ENCODE peak calls at places on chromosomes 11 and 22, in five cellular contexts. One of them, this sample, is unnamed.

GRCh38 chr22:31944700-31945477 is 554 bp downstream of the YWHAH start:
- DNase-seq in IMR-90: no peak
- DNase-seq in psoas muscle: peak; percentile 66
- DNase-seq in transverse colon: peak; percentile 60
- DNase-seq in tibial artery: peak; percentile 31
- DNase-seq in this sample: peak; percentile 79

GRCh38 chr11:126992065-126992803 is 8.3 kb downstream of the KIRREL3 start:
- DNase-seq in IMR-90: peak; percentile 98
- DNase-seq in psoas muscle: no peak
- DNase-seq in transverse colon: no peak
- DNase-seq in tibial artery: no peak
- DNase-seq in this sample: no peak

GRCh38 chr11:115184901-115185300 is 319.3 kb downstream of the CADM1 start:
- DNase-seq in IMR-90: no peak
- DNase-seq in psoas muscle: no peak
- DNase-seq in transverse colon: no peak
- DNase-seq in tibial artery: no peak
- DNase-seq in this sample: no peak

GRCh38 chr22:45893516-45893915 is 83.4 kb downstream of the WNT7B start:
- DNase-seq in IMR-90: peak; percentile 72
- DNase-seq in psoas muscle: no peak
- DNase-seq in transverse colon: no peak
- DNase-seq in tibial artery: no peak
- DNase-seq in this sample: no peak

GRCh38 chr11:14687456-14687855 is 43.9 kb downstream of the PDE3B start:
- DNase-seq in IMR-90: no peak
- DNase-seq in psoas muscle: no peak
- DNase-seq in transverse colon: no peak
- DNase-seq in tibial artery: no peak
- DNase-seq in this sample: no peak

GRCh38 chr22:31790240-31790639 is 36.4 kb downstream of the DEPDC5 start:
- DNase-seq in IMR-90: no peak
- DNase-seq in psoas muscle: no peak
- DNase-seq in transverse colon: no peak
- DNase-seq in tibial artery: no peak
- DNase-seq in this sample: no peak

GRCh38 chr11:101686514-101686913 is 102.7 kb upstream of the TRPC6 start:
- DNase-seq in IMR-90: peak; percentile 80
- DNase-seq in psoas muscle: no peak
- DNase-seq in transverse colon: no peak
- DNase-seq in tibial artery: no peak
- DNase-seq in this sample: no peak

GRCh38 chr11:125123947-125124633 is 12.7 kb upstream of the TMEM218 start:
- DNase-seq in IMR-90: peak; percentile 32
- DNase-seq in psoas muscle: peak; percentile 52
- DNase-seq in transverse colon: peak; percentile 50
- DNase-seq in tibial artery: peak; percentile 47
- DNase-seq in this sample: no peak

GRCh38 chr22:41429232-41429945 is 17.2 kb downstream of the TOB2 start:
- DNase-seq in IMR-90: no peak
- DNase-seq in psoas muscle: peak; percentile 45
- DNase-seq in transverse colon: no peak
- DNase-seq in tibial artery: no peak
- DNase-seq in this sample: no peak

GRCh38 chr11:104541706-104542105 is 356.6 kb downstream of the CASP12 start:
- DNase-seq in IMR-90: no peak
- DNase-seq in psoas muscle: no peak
- DNase-seq in transverse colon: no peak
- DNase-seq in tibial artery: no peak
- DNase-seq in this sample: no peak

GRCh38 chr11:36073411-36074203 is 129.7 kb downstream of the LDLRAD3 start:
- DNase-seq in IMR-90: peak; percentile 92
- DNase-seq in psoas muscle: peak; percentile 74
- DNase-seq in transverse colon: no peak
- DNase-seq in tibial artery: no peak
- DNase-seq in this sample: no peak

GRCh38 chr22:44287121-44287693 is 25.5 kb downstream of the SHISAL1 start:
- DNase-seq in IMR-90: no peak
- DNase-seq in psoas muscle: no peak
- DNase-seq in transverse colon: no peak
- DNase-seq in tibial artery: no peak
- DNase-seq in this sample: no peak

GRCh38 chr11:117815262-117815803 is 9.2 kb downstream of the FXYD2 start:
- DNase-seq in IMR-90: no peak
- DNase-seq in psoas muscle: no peak
- DNase-seq in transverse colon: peak; percentile 55
- DNase-seq in tibial artery: peak; percentile 37
- DNase-seq in this sample: no peak

GRCh38 chr11:75352417-75353206 is 1.2 kb upstream of the ARRB1 start:
- DNase-seq in IMR-90: no peak
- DNase-seq in psoas muscle: no peak
- DNase-seq in transverse colon: peak; percentile 72
- DNase-seq in tibial artery: peak; percentile 64
- DNase-seq in this sample: peak; percentile 75

GRCh38 chr11:75350122-75350742 is 1.2 kb downstream of the ARRB1 start:
- DNase-seq in IMR-90: no peak
- DNase-seq in psoas muscle: no peak
- DNase-seq in transverse colon: no peak
- DNase-seq in tibial artery: no peak
- DNase-seq in this sample: peak; percentile 68

GRCh38 chr11:75349540-75350116 is 1.8 kb downstream of the ARRB1 start:
- DNase-seq in IMR-90: no peak
- DNase-seq in psoas muscle: peak; percentile 37
- DNase-seq in transverse colon: no peak
- DNase-seq in tibial artery: peak; percentile 67
- DNase-seq in this sample: peak; percentile 71

GRCh38 chr11:75350743-75351540 is 519 bp downstream of the ARRB1 start:
- DNase-seq in IMR-90: peak; percentile 46
- DNase-seq in psoas muscle: peak; percentile 59
- DNase-seq in transverse colon: peak; percentile 61
- DNase-seq in tibial artery: peak; percentile 63
- DNase-seq in this sample: peak; percentile 72

DNA sequence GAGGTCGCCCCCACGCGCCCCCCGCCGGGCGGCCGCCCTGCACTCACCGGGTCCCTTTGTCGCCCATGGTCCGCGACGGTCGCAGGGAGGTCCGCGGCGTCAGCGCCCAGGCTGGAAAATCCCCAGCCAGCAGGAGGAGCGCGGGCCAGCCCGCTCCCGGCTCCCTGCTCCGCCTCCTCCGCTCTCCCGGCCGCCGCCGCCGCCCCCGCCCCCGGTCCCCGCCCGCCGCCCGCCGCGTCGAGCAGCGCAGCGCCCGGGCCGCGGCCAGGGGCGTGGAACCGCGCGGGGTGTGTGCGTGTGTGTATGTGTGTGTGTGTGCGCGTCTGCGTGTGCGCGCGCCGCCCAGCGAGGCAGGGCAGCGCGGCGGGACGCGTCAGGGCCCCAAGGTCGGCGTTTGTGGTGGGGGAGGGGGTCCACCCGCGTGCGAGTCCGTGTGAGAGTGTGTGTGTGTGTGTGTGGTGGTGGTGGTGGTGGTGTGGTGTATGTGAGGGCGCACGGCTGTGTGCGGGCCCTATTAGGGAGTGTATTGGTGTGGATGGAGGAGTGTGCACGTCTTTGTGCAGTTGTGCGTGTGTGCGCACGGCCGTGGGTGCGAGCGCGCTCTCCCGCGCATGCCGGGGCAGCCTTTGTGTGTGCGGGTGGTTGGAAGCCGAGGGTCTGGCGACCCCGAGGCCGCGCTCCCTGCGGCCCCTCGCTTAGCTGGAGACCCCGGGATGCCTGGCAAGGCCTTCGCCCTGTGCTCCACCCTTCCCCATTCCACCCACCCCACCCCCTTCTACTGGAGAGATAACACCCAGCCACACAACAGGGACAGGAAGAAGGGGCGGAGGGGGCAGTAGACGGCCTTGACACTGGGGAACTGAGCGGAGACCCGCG is at the start of gene ARRB1:
- DNase-seq in IMR-90: no peak
- DNase-seq in psoas muscle: peak; percentile 73
- DNase-seq in transverse colon: peak; percentile 81
- DNase-seq in tibial artery: peak; percentile 54
- DNase-seq in this sample: peak; percentile 79
- TF ChIP-seq CTCF in IMR-90: no peak
- TF ChIP-seq CTCF in psoas muscle: no peak
- TF ChIP-seq CTCF in transverse colon: no peak
- TF ChIP-seq CTCF in tibial artery: no peak
- TF ChIP-seq CTCF in this sample: no peak

GRCh38 chr22:19576460-19577421 is 52.5 kb upstream of the CLDN5 start:
- DNase-seq in IMR-90: peak; percentile 69
- DNase-seq in psoas muscle: no peak
- DNase-seq in transverse colon: no peak
- DNase-seq in tibial artery: no peak
- DNase-seq in this sample: no peak
- H3K27ac ChIP-seq in IMR-90: no peak overlapping the region
- H3K27ac ChIP-seq in psoas muscle: peak overlapping the region; percentile 54
- H3K27ac ChIP-seq in transverse colon: no peak overlapping the region
- H3K27ac ChIP-seq in tibial artery: no peak overlapping the region
- H3K27ac ChIP-seq in this sample: no peak overlapping the region

GRCh38 chr11:65788801-65789200 is 1.9 kb downstream of the OVOL1 start:
- DNase-seq in IMR-90: no peak
- DNase-seq in psoas muscle: no peak
- DNase-seq in transverse colon: no peak
- DNase-seq in tibial artery: no peak
- DNase-seq in this sample: no peak

GRCh38 chr11:65786008-65786785 is 666 bp upstream of the OVOL1 start:
- DNase-seq in IMR-90: no peak
- DNase-seq in psoas muscle: no peak
- DNase-seq in transverse colon: no peak
- DNase-seq in tibial artery: no peak
- DNase-seq in this sample: no peak

GRCh38 chr11:65785329-65786007 is 1.4 kb upstream of the OVOL1 start:
- DNase-seq in IMR-90: no peak
- DNase-seq in psoas muscle: no peak
- DNase-seq in transverse colon: no peak
- DNase-seq in tibial artery: no peak
- DNase-seq in this sample: no peak

GRCh38 chr11:65787649-65788622 is 1.1 kb downstream of the OVOL1 start:
- DNase-seq in IMR-90: no peak
- DNase-seq in psoas muscle: no peak
- DNase-seq in transverse colon: peak; percentile 91
- DNase-seq in tibial artery: no peak
- DNase-seq in this sample: no peak

DNA sequence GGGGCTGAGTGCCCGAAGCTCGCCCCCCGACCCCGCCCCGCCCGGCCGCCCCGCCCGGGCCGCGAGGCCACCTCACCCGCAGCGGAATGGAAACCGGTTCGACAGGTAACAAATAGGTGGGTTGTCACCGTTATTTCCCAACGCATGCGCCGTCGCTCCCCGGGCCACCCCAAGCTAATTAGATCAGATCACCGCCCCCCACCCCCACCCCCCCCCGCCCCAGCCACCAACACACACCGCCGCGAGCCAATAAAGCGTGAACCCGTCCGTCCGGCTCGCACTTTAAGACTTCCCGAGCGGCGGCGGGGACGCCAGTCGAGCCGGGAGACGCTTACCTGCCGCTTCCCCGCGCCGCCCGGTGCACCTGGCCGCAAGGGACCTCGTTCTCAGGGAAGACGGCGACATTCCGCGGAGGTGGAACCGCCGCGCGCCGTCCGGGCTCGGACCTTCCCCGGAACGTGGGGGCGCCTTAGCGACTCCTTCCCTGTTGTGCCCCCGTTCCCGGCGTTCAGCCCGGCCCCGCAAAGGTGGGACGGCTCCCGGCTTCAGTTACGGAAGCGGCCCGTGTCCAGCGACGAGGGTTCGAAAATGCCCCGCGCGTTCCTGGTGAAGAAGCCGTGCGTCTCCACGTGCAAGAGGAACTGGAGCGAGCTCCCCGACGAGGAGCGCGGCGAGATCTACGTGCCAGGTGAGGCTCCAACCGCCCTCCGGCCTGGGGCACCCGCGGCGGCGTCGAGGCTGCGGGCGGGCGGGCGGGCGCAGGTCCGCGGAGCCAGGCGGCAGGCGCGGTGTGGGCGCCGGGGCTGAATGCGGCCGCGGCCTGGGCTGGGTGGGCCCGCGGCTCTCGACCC is at the start of gene OVOL1:
- DNase-seq in IMR-90: no peak
- DNase-seq in psoas muscle: no peak
- DNase-seq in transverse colon: peak; percentile 91
- DNase-seq in tibial artery: no peak
- DNase-seq in this sample: no peak
- H3K4me3 ChIP-seq in IMR-90: no peak within 1 kb of the TSS
- H3K4me3 ChIP-seq in psoas muscle: peak within 1 kb of the TSS; percentile 47
- H3K4me3 ChIP-seq in transverse colon: peak within 1 kb of the TSS; percentile 50
- H3K4me3 ChIP-seq in tibial artery: peak within 1 kb of the TSS; percentile 40
- H3K4me3 ChIP-seq in this sample: peak within 1 kb of the TSS; percentile 62

DNA sequence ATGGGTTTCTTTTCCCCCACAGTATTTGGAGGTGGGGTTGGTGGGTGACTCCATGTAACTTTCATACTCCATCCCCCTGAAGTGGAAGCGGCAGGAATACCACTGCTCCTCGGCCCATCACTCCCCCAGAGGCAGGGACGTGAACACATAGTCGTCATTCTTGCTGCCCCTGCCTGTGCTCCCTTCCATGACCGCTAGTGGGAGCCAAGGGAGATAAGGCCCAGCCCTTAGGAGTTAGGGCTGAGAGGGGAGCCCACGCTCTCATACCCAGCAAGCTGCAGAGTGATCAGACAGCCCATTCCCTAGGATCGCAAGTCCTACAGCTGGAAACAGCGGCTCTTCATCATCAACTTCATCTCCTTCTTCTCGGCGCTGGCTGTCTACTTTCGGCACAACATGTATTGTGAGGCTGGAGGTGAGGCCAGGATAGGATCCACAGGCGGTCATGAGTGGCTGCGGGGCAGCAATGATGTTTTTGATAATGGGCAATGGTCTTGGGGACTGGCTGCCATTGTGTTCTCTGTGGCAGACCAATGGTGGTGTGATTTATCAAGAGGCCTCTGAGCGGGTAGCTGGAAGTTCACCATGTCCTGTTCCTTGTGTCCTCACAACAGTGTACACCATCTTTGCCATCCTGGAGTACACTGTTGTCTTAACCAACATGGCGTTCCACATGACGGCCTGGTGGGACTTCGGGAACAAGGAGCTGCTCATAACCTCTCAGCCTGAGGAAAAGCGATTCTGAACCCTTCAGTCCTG is 15.9 kb downstream of the RHOG start:
- DNase-seq in IMR-90: no peak
- DNase-seq in psoas muscle: peak; percentile 62
- DNase-seq in transverse colon: peak; percentile 74
- DNase-seq in tibial artery: peak; percentile 52
- DNase-seq in this sample: no peak
- TF ChIP-seq CTCF in IMR-90: peak; percentile 47
- TF ChIP-seq CTCF in psoas muscle: peak; percentile 46
- TF ChIP-seq CTCF in transverse colon: peak; percentile 62
- TF ChIP-seq CTCF in tibial artery: peak; percentile 21
- TF ChIP-seq CTCF in this sample: no peak

This sample was measured in coronary artery.